ENCODE peak calls at places on chromosomes 5 and 9, in five cellular contexts. G, Y, Q, W and L are unnamed samples.

GRCh38 chr9:132832171-132832570 is 45.9 kb downstream of the AK8 start:
- DNase-seq in G (no peak), Y (no peak), Q (no peak), W (no peak), L (no peak)

GRCh38 chr5:68540798-68541590 is 325.4 kb downstream of the PIK3R1 start:
- DNase-seq in G (no peak), Y (no peak), Q (no peak), W (no peak), L (no peak)

GRCh38 chr9:90909225-90909624 is 107.6 kb downstream of the SYK start:
- DNase-seq in G (no peak), Y (no peak), Q (no peak), W (no peak), L (no peak)

GRCh38 chr5:109155625-109156024 is 254.1 kb downstream of the PJA2 start:
- DNase-seq in G (no peak), Y (no peak), Q (no peak), W (no peak), L (no peak)

GRCh38 chr9:72362680-72363139 is 2.3 kb downstream of the ZFAND5 start:
- DNase-seq in G (no peak), Y (peak), Q (no peak), W (peak), L (peak)

GRCh38 chr5:172180936-172181335 is 7.1 kb downstream of the STK10 start:
- DNase-seq in G (no peak), Y (no peak), Q (no peak), W (no peak), L (no peak)

GRCh38 chr5:89756955-89757354 is 652.6 kb downstream of the CETN3 start:
- DNase-seq in G (no peak), Y (no peak), Q (no peak), W (no peak), L (no peak)

GRCh38 chr5:478355-478981 is 35.5 kb downstream of the EXOC3 start:
- DNase-seq in G (no peak), Y (no peak), Q (no peak), W (no peak), L (no peak)

GRCh38 chr5:172766287-172767104 is 4.5 kb downstream of the DUSP1 start:
- DNase-seq in G (no peak), Y (peak), Q (no peak), W (peak), L (no peak)

GRCh38 chr5:95842955-95843544 is 20.5 kb upstream of the GLRX start:
- DNase-seq in G (no peak), Y (peak), Q (peak), W (no peak), L (no peak)

GRCh38 chr5:38948501-38948900 is 102.7 kb downstream of the OSMR start:
- DNase-seq in G (no peak), Y (no peak), Q (no peak), W (no peak), L (no peak)

GRCh38 chr5:131640043-131640856 is 5.2 kb upstream of the RAPGEF6 start:
- DNase-seq in G (no peak), Y (no peak), Q (no peak), W (no peak), L (no peak)

DNA sequence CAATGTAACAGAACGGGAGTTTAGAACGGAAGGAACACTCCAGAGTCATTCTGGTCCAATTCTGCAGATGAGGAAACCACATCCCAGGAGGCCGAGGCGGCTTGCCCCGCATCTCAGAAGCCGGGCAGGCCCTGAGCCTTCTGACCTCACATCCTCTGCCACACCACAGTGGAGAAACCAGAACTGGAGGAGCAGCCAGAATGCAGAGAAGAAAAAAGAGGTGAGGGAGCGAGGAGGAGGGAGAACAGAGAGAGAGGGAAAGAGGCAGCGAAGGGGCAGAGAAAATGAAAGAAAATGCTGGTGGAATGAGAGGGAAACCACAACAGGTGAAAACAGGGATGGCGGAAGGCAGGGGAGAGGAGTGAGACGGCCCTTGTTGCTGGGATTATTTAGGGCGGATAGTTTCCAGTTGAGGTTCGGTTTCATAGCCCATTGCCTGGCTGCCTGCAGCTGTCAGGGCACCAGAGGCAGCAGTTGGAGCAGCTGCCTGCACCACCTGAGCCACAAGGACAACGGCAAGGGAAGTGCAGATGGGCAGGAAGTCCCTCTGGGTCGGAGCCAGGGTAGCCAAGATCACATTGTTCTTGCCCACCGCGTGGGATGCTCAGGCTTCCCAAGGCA is at the start of gene HMHB1:
- DNase-seq in G (no peak), Y (no peak), Q (no peak), W (no peak), L (no peak)
- TF ChIP-seq CTCF in G (no peak), Y (no peak), Q (no peak), W (no peak), L (no peak)

GRCh38 chr5:50863771-50864170 is 197.3 kb downstream of the PARP8 start:
- DNase-seq in G (no peak), Y (no peak), Q (no peak), W (no peak), L (no peak)

GRCh38 chr5:50866415-50866814 is 200.0 kb downstream of the PARP8 start:
- DNase-seq in G (no peak), Y (no peak), Q (no peak), W (no peak), L (no peak)

GRCh38 chr5:50867140-50867539 is 200.7 kb downstream of the PARP8 start:
- DNase-seq in G (no peak), Y (no peak), Q (no peak), W (no peak), L (no peak)
- TF ChIP-seq CTCF in G (no peak), Y (no peak), Q (no peak), W (no peak), L (no peak)

DNA sequence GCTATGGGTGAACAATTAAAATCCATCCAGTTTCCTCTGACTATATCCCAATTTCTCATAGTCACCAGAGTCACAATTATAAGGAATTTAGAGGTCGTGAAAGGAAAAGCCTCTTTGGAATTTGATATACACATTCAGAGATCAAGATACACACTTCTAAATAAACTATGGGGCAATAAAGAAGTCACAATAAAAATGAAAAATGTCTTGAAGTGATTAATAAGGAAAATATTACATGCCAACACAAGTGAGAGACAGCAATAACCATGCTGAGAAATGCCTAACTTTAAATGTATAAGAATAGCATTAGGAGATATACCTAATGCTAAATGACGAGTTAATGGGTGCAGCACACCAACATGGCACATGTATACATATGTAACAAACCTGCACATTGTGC is 54.9 kb upstream of the ADAMTS19 start:
- DNase-seq in G (no peak), Y (no peak), Q (no peak), W (no peak), L (no peak)
- TF ChIP-seq CTCF in G (no peak), Y (no peak), Q (no peak), W (no peak), L (no peak)

GRCh38 chr5:147397616-147398015 is 112.3 kb downstream of the DPYSL3 start:
- DNase-seq in G (no peak), Y (no peak), Q (no peak), W (no peak), L (no peak)
- TF ChIP-seq CTCF in G (no peak), Y (no peak), Q (no peak), W (no peak), L (no peak)

DNA sequence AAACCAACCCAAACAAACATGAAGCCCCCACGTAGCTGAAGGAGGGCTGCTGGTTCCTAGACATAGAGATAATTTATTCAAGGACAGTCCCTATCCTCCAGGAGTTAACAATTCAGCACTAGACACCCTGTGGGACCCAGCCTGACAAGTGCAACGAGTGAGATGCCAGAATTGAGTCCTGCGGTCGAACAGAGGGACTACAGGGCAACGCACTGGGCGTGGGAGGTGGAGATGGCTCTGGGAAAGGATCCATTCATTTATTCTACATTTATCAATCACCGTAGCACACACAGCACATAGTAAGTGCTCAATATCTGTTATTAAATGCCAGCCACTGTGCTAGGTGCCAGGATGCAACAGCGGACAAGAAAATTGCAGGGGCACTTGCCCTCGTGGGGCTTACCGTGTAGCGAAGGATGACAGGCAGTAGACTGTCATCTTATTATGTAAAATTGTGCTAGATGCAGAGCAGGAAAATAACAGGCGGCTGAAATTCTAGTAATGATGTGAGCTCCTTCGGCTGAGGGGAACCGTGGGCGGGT is 855 bp upstream of the ARHGAP26 start:
- DNase-seq in G (no peak), Y (no peak), Q (no peak), W (no peak), L (no peak)
- TF ChIP-seq CTCF in G (no peak), Y (peak), Q (no peak), W (no peak), L (no peak)

GRCh38 chr9:136625101-136626065 is 37.3 kb upstream of the EGFL7 start:
- DNase-seq in G (no peak), Y (peak), Q (no peak), W (peak), L (no peak)
- TF ChIP-seq CTCF in G (no peak), Y (peak), Q (no peak), W (peak), L (peak)